ENCODE peak calls at places on chromosomes 1 and 21, in seven cellular contexts. M is IMR-90, V is H9, Z is mesendoderm, S is neuronal stem cell, C is mesenchymal stem cell, U is H1. E is an unnamed sample.

GRCh38 chr1:202625416-202626360 is 84.6 kb downstream of the SYT2 start:
- DNase-seq in M (peak), V (peak), Z (peak), S (no peak), C (peak), U (peak), E (peak)

GRCh38 chr1:172343246-172344099 is 77.0 kb upstream of the C1orf105 start:
- DNase-seq in M (peak), V (no peak), Z (no peak), S (no peak), C (peak), U (no peak), E (peak)

GRCh38 chr1:50929376-50929958 is 30.6 kb downstream of the FAF1 start:
- DNase-seq in M (peak), V (no peak), Z (peak), S (no peak), C (peak), U (no peak), E (peak)

GRCh38 chr1:2789986-2790581 is 11.4 kb downstream of the TTC34 start:
- DNase-seq in M (no peak), V (no peak), Z (no peak), S (no peak), C (no peak), U (no peak), E (no peak)

GRCh38 chr1:117826551-117827078 is 102.8 kb downstream of the GDAP2 start:
- DNase-seq in M (peak), V (no peak), Z (no peak), S (no peak), C (peak), U (no peak), E (peak)

GRCh38 chr1:222716393-222716792 is 4.0 kb downstream of the BROX start:
- DNase-seq in M (no peak), V (no peak), Z (no peak), S (no peak), C (no peak), U (no peak), E (no peak)

GRCh38 chr1:107870691-107871090 is 94.3 kb downstream of the VAV3 start:
- DNase-seq in M (no peak), V (no peak), Z (no peak), S (no peak), C (no peak), U (no peak), E (no peak)

GRCh38 chr1:217539510-217539909 is 91.4 kb downstream of the GPATCH2 start:
- DNase-seq in M (no peak), V (no peak), Z (no peak), S (no peak), C (no peak), U (no peak), E (no peak)

GRCh38 chr1:55363261-55363660 is 148.1 kb upstream of the USP24 start:
- DNase-seq in M (peak), V (no peak), Z (no peak), S (no peak), C (peak), U (no peak), E (no peak)

GRCh38 chr1:24849653-24850295 is 80.3 kb downstream of the RUNX3 start:
- DNase-seq in M (peak), V (peak), Z (peak), S (no peak), C (peak), U (no peak), E (peak)

GRCh38 chr1:220369511-220369910 is 97.3 kb upstream of the RAB3GAP2 start:
- DNase-seq in M (no peak), V (no peak), Z (no peak), S (no peak), C (no peak), U (no peak), E (no peak)

GRCh38 chr1:70990460-70991253 is 57.0 kb downstream of the PTGER3 start:
- DNase-seq in M (no peak), V (no peak), Z (no peak), S (no peak), C (no peak), U (no peak), E (no peak)

GRCh38 chr1:3078421-3078820 is 9.4 kb downstream of the PRDM16 start:
- DNase-seq in M (no peak), V (no peak), Z (no peak), S (no peak), C (no peak), U (no peak), E (no peak)

GRCh38 chr1:33680281-33680840 is 183.5 kb upstream of the HMGB4 start:
- DNase-seq in M (no peak), V (no peak), Z (no peak), S (no peak), C (no peak), U (no peak), E (no peak)

GRCh38 chr1:112937070-112937469 is 18.9 kb downstream of the SLC16A1 start:
- DNase-seq in M (peak), V (no peak), Z (no peak), S (no peak), C (no peak), U (no peak), E (no peak)

GRCh38 chr1:116321766-116322175 is 51.3 kb upstream of the ATP1A1 start:
- DNase-seq in M (no peak), V (no peak), Z (no peak), S (no peak), C (no peak), U (no peak), E (no peak)

GRCh38 chr1:52102336-52103013 is 39.4 kb upstream of the ZFYVE9 start:
- DNase-seq in M (no peak), V (no peak), Z (no peak), S (no peak), C (no peak), U (no peak), E (no peak)

GRCh38 chr1:153403421-153404085 is 12.7 kb upstream of the S100A8 start:
- DNase-seq in M (no peak), V (peak), Z (no peak), S (no peak), C (no peak), U (no peak), E (no peak)

GRCh38 chr1:1063261-1063944 is 10.7 kb downstream of the RNF223 start:
- DNase-seq in M (no peak), V (no peak), Z (no peak), S (no peak), C (no peak), U (no peak), E (no peak)

GRCh38 chr1:10378071-10378841 is 20.6 kb upstream of the PGD start:
- DNase-seq in M (peak), V (no peak), Z (peak), S (no peak), C (peak), U (no peak), E (peak)

GRCh38 chr1:22729921-22730320 is 19.3 kb downstream of the EPHB2 start:
- DNase-seq in M (no peak), V (no peak), Z (no peak), S (no peak), C (no peak), U (no peak), E (no peak)

GRCh38 chr1:6248798-6249731 is 5.1 kb downstream of the HES3 start:
- DNase-seq in M (no peak), V (peak), Z (no peak), S (no peak), C (no peak), U (no peak), E (no peak)

GRCh38 chr1:12124693-12125421 is 41.9 kb upstream of the TNFRSF1B start:
- DNase-seq in M (peak), V (peak), Z (peak), S (peak), C (peak), U (peak), E (peak)

GRCh38 chr1:211259596-211260126 is 495 bp downstream of the RCOR3 start:
- DNase-seq in M (no peak), V (no peak), Z (no peak), S (no peak), C (no peak), U (no peak), E (no peak)

GRCh38 chr1:59917026-59917784 is 9.4 kb downstream of the CYP2J2 start:
- DNase-seq in M (no peak), V (no peak), Z (no peak), S (no peak), C (no peak), U (no peak), E (no peak)

GRCh38 chr21:28952686-28953085 is 40.0 kb downstream of the LTN1 start:
- DNase-seq in M (peak), V (no peak), Z (no peak), S (no peak), C (no peak), U (no peak), E (no peak)

GRCh38 chr1:68294354-68295066 is 62.2 kb upstream of the WLS start:
- DNase-seq in M (no peak), V (no peak), Z (peak), S (no peak), C (no peak), U (no peak), E (no peak)

GRCh38 chr1:150764617-150765090 is 924 bp downstream of the CTSS start:
- DNase-seq in M (peak), V (no peak), Z (no peak), S (no peak), C (peak), U (no peak), E (no peak)

DNA sequence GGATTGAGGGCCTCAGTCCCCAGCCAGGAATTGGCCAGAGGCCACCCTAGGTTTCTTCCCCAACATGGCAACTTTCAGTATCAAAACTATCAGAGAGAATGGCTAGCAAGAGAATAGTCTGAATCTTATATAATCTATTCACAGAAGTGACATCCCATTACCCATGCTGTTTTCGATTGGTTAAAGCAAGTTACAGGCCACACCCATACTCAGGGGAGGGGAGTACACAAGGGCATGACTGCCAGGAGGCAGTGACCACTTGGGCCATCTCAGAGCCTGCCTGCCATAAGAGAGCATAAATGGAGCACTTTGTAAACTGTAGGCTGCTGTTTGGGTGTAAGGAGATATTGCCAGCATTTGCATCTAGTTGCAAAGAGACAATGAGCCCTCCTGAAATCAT is 65.4 kb downstream of the FAM163A start:
- DNase-seq in M (no peak), V (no peak), Z (no peak), S (no peak), C (no peak), U (no peak), E (no peak)
- H4K8ac ChIP-seq in M (no peak), V (no peak), Z (no peak), S (no peak), C (no peak), U (no peak), E (no peak)

GRCh38 chr1:157156058-157156541 is 17.9 kb upstream of the ETV3 start:
- DNase-seq in M (peak), V (peak), Z (peak), S (peak), C (peak), U (peak), E (peak)
- H3K18ac ChIP-seq in M (no peak), V (peak), Z (peak), S (peak), C (peak), U (peak), E (peak)

GRCh38 chr1:36157115-36157903 is 1.3 kb downstream of the MAP7D1 start:
- DNase-seq in M (no peak), V (no peak), Z (peak), S (no peak), C (peak), U (no peak), E (no peak)
- H4K8ac ChIP-seq in M (peak), V (no peak), Z (no peak), S (no peak), C (no peak), U (no peak), E (peak)

DNA sequence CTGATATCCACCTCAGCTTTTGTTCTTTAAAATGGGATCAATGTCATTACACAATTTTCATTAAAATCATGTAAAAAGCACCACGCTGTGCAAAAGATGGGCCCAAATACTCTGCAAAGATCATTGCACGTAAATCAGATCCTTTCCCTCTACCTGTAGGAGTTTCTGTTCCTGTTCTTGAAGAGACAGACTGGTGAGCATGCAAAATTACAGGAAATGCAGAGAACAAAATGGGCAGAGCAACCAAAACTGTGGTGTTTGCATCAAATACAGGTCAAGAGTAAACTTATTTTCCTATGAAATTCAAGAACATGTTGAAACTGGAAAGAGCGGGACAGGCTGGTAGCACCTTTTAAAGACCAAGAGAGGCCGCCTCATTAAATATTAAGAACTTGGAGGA is 294.9 kb upstream of the ADGRL2 start:
- DNase-seq in M (no peak), V (no peak), Z (no peak), S (no peak), C (no peak), U (no peak), E (no peak)
- H3K18ac ChIP-seq in M (no peak), V (no peak), Z (no peak), S (no peak), C (no peak), U (no peak), E (no peak)

GRCh38 chr1:88697503-88697902 is 13.4 kb downstream of the PKN2 start:
- DNase-seq in M (peak), V (no peak), Z (peak), S (no peak), C (peak), U (no peak), E (no peak)

GRCh38 chr1:88700383-88701013 is 16.4 kb downstream of the PKN2 start:
- DNase-seq in M (no peak), V (no peak), Z (no peak), S (no peak), C (no peak), U (no peak), E (no peak)

GRCh38 chr1:88701275-88701674 is 17.2 kb downstream of the PKN2 start:
- DNase-seq in M (no peak), V (no peak), Z (no peak), S (no peak), C (peak), U (no peak), E (peak)

GRCh38 chr1:88698140-88698539 is 14.1 kb downstream of the PKN2 start:
- DNase-seq in M (peak), V (no peak), Z (peak), S (no peak), C (peak), U (no peak), E (no peak)

GRCh38 chr1:88698764-88699163 is 14.7 kb downstream of the PKN2 start:
- DNase-seq in M (no peak), V (no peak), Z (no peak), S (no peak), C (no peak), U (no peak), E (no peak)
- H4K8ac ChIP-seq in M (no peak), V (no peak), Z (no peak), S (no peak), C (no peak), U (no peak), E (no peak)

GRCh38 chr1:173355281-173356031 is 121.7 kb upstream of the PRDX6 start:
- DNase-seq in M (no peak), V (no peak), Z (no peak), S (no peak), C (no peak), U (no peak), E (no peak)
- H3K18ac ChIP-seq in M (no peak), V (no peak), Z (no peak), S (no peak), C (no peak), U (no peak), E (no peak)

GRCh38 chr1:83689900-83690868 is 308.7 kb downstream of the TTLL7 start:
- DNase-seq in M (no peak), V (no peak), Z (no peak), S (no peak), C (no peak), U (no peak), E (no peak)
- H4K8ac ChIP-seq in M (no peak), V (no peak), Z (no peak), S (no peak), C (no peak), U (no peak), E (no peak)

DNA sequence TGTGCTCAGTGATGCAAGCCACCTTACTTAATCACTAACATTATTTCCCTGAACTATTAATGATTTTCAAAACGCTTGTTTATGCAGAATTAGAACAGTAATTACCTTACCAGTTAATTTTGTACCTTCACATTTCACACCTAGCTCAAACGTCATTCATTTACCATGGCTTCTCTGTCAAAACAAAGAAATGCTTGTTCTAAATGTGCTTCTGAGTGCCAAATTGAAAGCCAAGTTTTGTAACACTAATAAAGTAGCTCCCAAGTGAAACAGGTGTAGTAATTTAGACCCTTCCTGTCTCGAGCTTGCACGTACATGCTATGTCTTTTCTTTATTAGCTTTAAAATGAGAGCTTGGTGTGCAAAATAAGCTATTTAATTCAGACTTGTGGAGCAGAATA is 533.7 kb upstream of the PKN2 start:
- DNase-seq in M (no peak), V (no peak), Z (no peak), S (no peak), C (no peak), U (no peak), E (no peak)
- H3K18ac ChIP-seq in M (no peak), V (no peak), Z (no peak), S (no peak), C (no peak), U (no peak), E (no peak)

GRCh38 chr1:248810727-248811513 is 14.8 kb downstream of the SH3BP5L start:
- DNase-seq in M (no peak), V (no peak), Z (no peak), S (no peak), C (no peak), U (no peak), E (no peak)

GRCh38 chr1:248813546-248813945 is 12.2 kb downstream of the SH3BP5L start:
- DNase-seq in M (no peak), V (no peak), Z (no peak), S (no peak), C (no peak), U (no peak), E (no peak)

GRCh38 chr1:248811514-248812490 is 13.9 kb downstream of the SH3BP5L start:
- DNase-seq in M (no peak), V (peak), Z (peak), S (no peak), C (no peak), U (no peak), E (no peak)

GRCh38 chr1:248814351-248814750 is 11.4 kb downstream of the SH3BP5L start:
- DNase-seq in M (no peak), V (no peak), Z (no peak), S (no peak), C (no peak), U (no peak), E (no peak)

GRCh38 chr1:248812736-248813425 is 12.8 kb downstream of the SH3BP5L start:
- DNase-seq in M (no peak), V (no peak), Z (no peak), S (no peak), C (no peak), U (no peak), E (no peak)
- H4K8ac ChIP-seq in M (no peak), V (no peak), Z (no peak), S (no peak), C (no peak), U (peak), E (no peak)